ENCODE peak calls at places on chromosomes 13 and 19, in seven cellular contexts. W is foreskin fibroblast, L is astrocyte, B is adrenal gland, J is BE2C, F is fibroblast of the aortic adventitia, O is left ventricle myocardium inferior. I is an unnamed sample.
A peak's percentile ranks its signal among the peaks of the same experiment; 100 is the strongest.

GRCh38 chr19:54105796-54106195 is 3.1 kb downstream of the NDUFA3 start:
- DNase-seq in W (no peak), B (no peak), O (no peak), J (no peak), F (no peak), L (no peak), I (no peak)

GRCh38 chr19:19259741-19260140 is 13.4 kb downstream of the TM6SF2 start:
- DNase-seq in B (no peak), F (no peak), O (no peak), L (peak; percentile 8), J (peak; percentile 74), W (no peak), I (peak; percentile 10)

GRCh38 chr19:36051236-36051635 is 2.8 kb downstream of the THAP8 start:
- DNase-seq in F (no peak), W (no peak), L (no peak), J (no peak), O (no peak), B (no peak), I (no peak)

GRCh38 chr19:48752511-48753365 is at the start of gene FUT1:
- DNase-seq in W (no peak), L (no peak), J (peak; percentile 54), F (no peak), O (peak; percentile 72), B (peak; percentile 60), I (peak; percentile 46)

GRCh38 chr19:45451181-45451849 is 16.5 kb upstream of the FOSB start:
- DNase-seq in B (no peak), F (peak; percentile 58), O (no peak), J (no peak), L (peak; percentile 92), W (peak; percentile 43), I (peak; percentile 67)

GRCh38 chr19:20179946-20180345 is 12.9 kb downstream of the ZNF486 start:
- DNase-seq in B (no peak), L (peak; percentile 1), F (peak; percentile 7), J (no peak), O (no peak), W (no peak), I (peak; percentile 21)

GRCh38 chr13:106145997-106146864 is 389.2 kb downstream of the EFNB2 start:
- DNase-seq in J (no peak), W (no peak), L (no peak), O (no peak), B (no peak), F (no peak), I (no peak)

GRCh38 chr13:21913010-21913409 is 242.1 kb downstream of the FGF9 start:
- DNase-seq in B (no peak), F (no peak), O (no peak), L (no peak), W (no peak), J (no peak), I (no peak)

GRCh38 chr13:112120031-112120373 is 53.1 kb downstream of the SOX1 start:
- DNase-seq in B (no peak), J (no peak), F (no peak), O (no peak), L (no peak), W (no peak), I (no peak)

GRCh38 chr19:49614096-49614857 is 23.3 kb downstream of the PRR12 start:
- DNase-seq in B (peak; percentile 59), W (peak; percentile 89), J (no peak), F (peak; percentile 79), O (no peak), L (peak; percentile 83), I (peak; percentile 91)

GRCh38 chr19:4379383-4380253 is 20.7 kb downstream of the SH3GL1 start:
- DNase-seq in B (peak; percentile 65), J (no peak), W (no peak), L (peak; percentile 69), O (no peak), F (no peak), I (no peak)

GRCh38 chr19:40745402-40745780 is 4.9 kb downstream of the ACTMAP start:
- DNase-seq in W (peak; percentile 64), L (peak; percentile 39), F (peak; percentile 72), B (peak; percentile 33), O (no peak), J (no peak), I (peak; percentile 73)

GRCh38 chr13:25217023-25217909 is 45.2 kb upstream of the AMER2 start:
- DNase-seq in O (no peak), J (no peak), W (peak; percentile 47), L (peak; percentile 51), F (peak; percentile 2), B (no peak), I (peak; percentile 18)

GRCh38 chr13:114109646-114110045 is 22.8 kb downstream of the RASA3 start:
- DNase-seq in O (no peak), W (no peak), B (peak; percentile 7), J (peak; percentile 72), F (no peak), L (no peak), I (peak; percentile 55)

GRCh38 chr13:98807774-98808173 is 55.3 kb upstream of the SLC15A1 start:
- DNase-seq in W (no peak), B (no peak), F (no peak), O (no peak), J (no peak), L (no peak), I (no peak)

GRCh38 chr19:14494910-14495677 is 833 bp downstream of the GIPC1 start:
- DNase-seq in W (no peak), J (no peak), B (peak; percentile 12), O (no peak), F (no peak), L (no peak), I (no peak)

GRCh38 chr19:20611866-20612265 is 46.3 kb upstream of the ZNF737 start:
- DNase-seq in J (no peak), F (no peak), W (no peak), O (no peak), B (peak; percentile 67), L (no peak), I (no peak)

GRCh38 chr19:925087-925911 is 536 bp upstream of the ARID3A start:
- DNase-seq in B (peak; percentile 78), L (peak; percentile 65), F (peak; percentile 77), O (peak; percentile 80), J (peak; percentile 83), W (peak; percentile 78), I (peak; percentile 89)

GRCh38 chr13:43446126-43446525 is 340.6 kb downstream of the ENOX1 start:
- DNase-seq in F (peak; percentile 18), L (peak; percentile 59), W (no peak), B (no peak), J (no peak), O (no peak), I (no peak)

GRCh38 chr19:51546650-51547396 is 15.4 kb upstream of the SIGLEC6 start:
- DNase-seq in J (no peak), W (no peak), B (no peak), O (no peak), F (peak; percentile 67), L (peak; percentile 16), I (peak; percentile 25)

GRCh38 chr13:75633285-75633684 is 2.8 kb upstream of the LMO7 start:
- DNase-seq in J (no peak), F (peak; percentile 92), W (peak; percentile 84), O (no peak), L (peak; percentile 95), B (no peak), I (peak; percentile 95)

GRCh38 chr19:4046946-4047683 is 19.6 kb downstream of the ZBTB7A start:
- DNase-seq in O (no peak), W (no peak), J (no peak), F (no peak), L (no peak), B (no peak), I (no peak)

GRCh38 chr19:35534803-35535480 is 1.7 kb downstream of the GAPDHS start:
- DNase-seq in L (no peak), F (no peak), W (no peak), J (no peak), B (no peak), O (no peak), I (no peak)

GRCh38 chr19:4431808-4432674 is 25.6 kb downstream of the UBXN6 start:
- DNase-seq in F (no peak), O (no peak), J (no peak), W (no peak), L (no peak), B (no peak), I (no peak)

GRCh38 chr19:7701654-7702457 is at the start of gene FCER2:
- DNase-seq in W (no peak), F (no peak), B (no peak), J (no peak), L (no peak), O (no peak), I (no peak)
- H3K4me3 ChIP-seq in W (no peak within 1 kb of the TSS), F (no peak within 1 kb of the TSS), B (no peak within 1 kb of the TSS), J (no peak within 1 kb of the TSS), L (no peak within 1 kb of the TSS), O (no peak within 1 kb of the TSS), I (no peak within 1 kb of the TSS)

GRCh38 chr19:53082929-53083328 is 20.3 kb downstream of the ZNF160 start:
- DNase-seq in F (no peak), J (no peak), L (no peak), W (no peak), O (no peak), B (no peak), I (no peak)

GRCh38 chr19:53079313-53079924 is 23.8 kb downstream of the ZNF160 start:
- DNase-seq in W (no peak), L (no peak), F (no peak), B (no peak), J (no peak), O (no peak), I (no peak)

GRCh38 chr19:53078668-53079067 is 24.6 kb downstream of the ZNF160 start:
- DNase-seq in B (no peak), O (no peak), L (no peak), W (no peak), F (no peak), J (no peak), I (no peak)

GRCh38 chr19:53076984-53077383 is 26.2 kb downstream of the ZNF160 start:
- DNase-seq in B (peak; percentile 72), W (peak; percentile 21), L (peak; percentile 12), J (peak; percentile 44), O (peak; percentile 63), F (peak; percentile 9), I (peak; percentile 65)
- TF ChIP-seq CTCF in B (peak; percentile 78), W (peak; percentile 25), L (peak; percentile 31), J (peak; percentile 47), O (peak; percentile 84), F (peak; percentile 28), I (peak; percentile 77)

DNA sequence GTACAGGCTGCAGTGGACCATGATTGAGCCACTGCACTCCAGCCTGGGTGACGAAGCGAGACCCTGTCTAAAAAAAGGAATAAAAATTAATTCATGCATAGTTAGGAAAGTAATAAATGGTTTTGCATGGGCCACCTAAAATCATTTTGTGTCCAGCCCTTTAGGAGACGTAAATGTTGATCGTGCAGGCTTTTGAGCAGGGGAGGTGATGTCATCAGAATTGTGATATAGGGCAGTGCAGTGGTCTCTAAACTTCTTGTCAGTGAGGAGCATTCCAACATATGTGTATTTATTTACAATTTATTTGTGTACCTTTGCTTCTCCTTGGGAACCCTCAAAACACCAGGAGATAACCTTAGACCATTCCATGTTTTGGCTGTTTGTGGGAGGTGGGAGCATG is 3.0 kb downstream of the SMARCA4 start:
- DNase-seq in L (no peak), O (no peak), J (no peak), B (no peak), W (no peak), F (no peak), I (no peak)
- H3K4me3 ChIP-seq in L (no peak overlapping the region), O (no peak overlapping the region), J (no peak overlapping the region), B (no peak overlapping the region), W (no peak overlapping the region), F (no peak overlapping the region), I (no peak overlapping the region)

DNA sequence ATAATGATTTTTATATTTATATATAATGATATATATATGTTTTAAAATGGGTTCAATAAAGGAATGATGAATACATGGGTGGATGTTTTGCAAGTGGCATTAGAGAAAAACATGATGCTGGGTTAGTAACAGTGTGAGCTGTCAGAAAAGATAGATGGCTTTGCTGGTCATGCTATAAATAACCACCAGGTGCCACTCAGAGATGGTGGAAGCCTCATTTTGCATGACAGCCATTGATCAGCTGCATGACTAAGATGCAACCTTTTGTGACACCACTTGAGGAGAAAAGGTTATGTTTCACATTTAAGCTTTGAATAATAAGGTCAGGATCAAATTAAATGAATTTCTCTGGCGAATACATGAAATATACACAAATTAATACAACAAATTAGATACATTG is 737.7 kb downstream of the PCDH9 start:
- DNase-seq in W (no peak), L (no peak), B (no peak), F (no peak), O (no peak), J (peak; percentile 25), I (no peak)
- TF ChIP-seq CTCF in W (no peak), L (no peak), B (no peak), F (no peak), O (peak; percentile 41), J (peak; percentile 55), I (no peak)